ENCODE peak calls at places on chromosomes 3 and 15, in eight cellular contexts. R is fibroblast of lung, Y is AG04449, C is choroid plexus epithelial cell, J is DND-41, W is lower lobe of right lung, X is A549, E is WERI-Rb-1. F is an unnamed sample.

GRCh38 chr3:57852896-57853295 is 96.8 kb downstream of the SLMAP start:
- DNase-seq in R (peak), Y (no peak), C (peak), J (no peak), W (no peak), X (peak), E (no peak), F (peak)

GRCh38 chr3:147705626-147706025 is 296.5 kb downstream of the ZIC1 start:
- DNase-seq in R (no peak), Y (no peak), C (no peak), J (no peak), W (no peak), X (no peak), E (no peak), F (no peak)

GRCh38 chr3:4532535-4533112 is 39.5 kb downstream of the ITPR1 start:
- DNase-seq in R (peak), Y (no peak), C (no peak), J (no peak), W (no peak), X (no peak), E (peak), F (no peak)

GRCh38 chr3:184944221-184944620 is 132.3 kb downstream of the VPS8 start:
- DNase-seq in R (no peak), Y (no peak), C (no peak), J (no peak), W (no peak), X (no peak), E (peak), F (no peak)

GRCh38 chr3:115922681-115923347 is 299.5 kb downstream of the GAP43 start:
- DNase-seq in R (peak), Y (peak), C (peak), J (no peak), W (no peak), X (peak), E (peak), F (no peak)

GRCh38 chr15:95715116-95715888 is 615.2 kb upstream of the NR2F2 start:
- DNase-seq in R (no peak), Y (no peak), C (peak), J (no peak), W (no peak), X (no peak), E (peak), F (no peak)

GRCh38 chr15:50562735-50563640 is 16.5 kb upstream of the USP50 start:
- DNase-seq in R (no peak), Y (no peak), C (peak), J (no peak), W (no peak), X (no peak), E (no peak), F (no peak)

GRCh38 chr3:10771486-10772225 is 44.4 kb upstream of the SLC6A11 start:
- DNase-seq in R (no peak), Y (no peak), C (no peak), J (no peak), W (no peak), X (no peak), E (no peak), F (no peak)

GRCh38 chr15:67253517-67254237 is 784 bp downstream of the AAGAB start:
- DNase-seq in R (peak), Y (no peak), C (peak), J (peak), W (no peak), X (no peak), E (no peak), F (no peak)

GRCh38 chr3:72488736-72489030 is 359.6 kb downstream of the SHQ1 start:
- DNase-seq in R (peak), Y (no peak), C (peak), J (no peak), W (no peak), X (no peak), E (no peak), F (peak)

GRCh38 chr3:33218446-33219174 is at the start of gene SUSD5:
- DNase-seq in R (peak), Y (no peak), C (peak), J (no peak), W (no peak), X (peak), E (peak), F (no peak)

GRCh38 chr15:51227967-51228783 is 110.2 kb downstream of the CYP19A1 start:
- DNase-seq in R (peak), Y (peak), C (peak), J (peak), W (no peak), X (peak), E (no peak), F (peak)

GRCh38 chr3:55077726-55078125 is 149.9 kb upstream of the LRTM1 start:
- DNase-seq in R (no peak), Y (no peak), C (no peak), J (no peak), W (no peak), X (no peak), E (no peak), F (no peak)

GRCh38 chr15:95470997-95471692 is 859.4 kb upstream of the NR2F2 start:
- DNase-seq in R (peak), Y (no peak), C (peak), J (no peak), W (no peak), X (no peak), E (no peak), F (no peak)

GRCh38 chr3:21672303-21672702 is 78.7 kb downstream of the ZNF385D start:
- DNase-seq in R (peak), Y (peak), C (peak), J (no peak), W (no peak), X (no peak), E (peak), F (peak)

GRCh38 chr15:35376701-35377100 is 169.3 kb downstream of the DPH6 start:
- DNase-seq in R (peak), Y (no peak), C (no peak), J (no peak), W (no peak), X (no peak), E (no peak), F (no peak)

GRCh38 chr3:117903226-117903625 is 1131.4 kb downstream of the IGSF11 start:
- DNase-seq in R (peak), Y (peak), C (peak), J (no peak), W (no peak), X (no peak), E (no peak), F (no peak)

DNA sequence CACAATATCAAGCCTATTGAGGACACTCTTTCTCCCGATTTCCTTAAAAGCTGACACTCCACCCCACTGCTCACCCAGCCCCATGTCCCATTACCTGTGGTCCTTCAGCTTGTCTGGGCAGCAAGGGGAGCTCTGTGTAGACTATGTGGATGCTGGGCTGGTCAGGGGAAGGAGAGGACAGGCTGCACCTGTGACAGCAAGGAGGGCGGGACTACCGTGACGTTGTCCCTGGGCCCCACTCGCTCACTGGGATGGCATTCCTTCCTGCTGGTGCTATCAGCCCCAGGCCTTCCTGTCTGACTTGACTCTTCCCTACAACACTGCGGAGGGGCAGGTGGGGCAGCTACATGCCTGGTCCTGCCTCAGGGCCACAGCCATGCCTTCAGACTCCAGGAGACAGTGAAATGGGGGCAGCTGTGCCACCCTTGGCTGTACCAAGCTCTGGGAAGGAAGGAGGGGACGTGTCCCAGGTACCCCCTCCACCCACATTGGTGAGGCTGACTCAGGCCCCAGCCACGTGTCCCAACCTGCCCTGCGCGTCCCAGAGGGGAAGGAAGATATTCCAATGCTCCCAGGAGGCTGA is at the start of gene TMEM40:
- DNase-seq in R (no peak), Y (no peak), C (no peak), J (no peak), W (no peak), X (peak), E (no peak), F (no peak)
- H3K4me3 ChIP-seq in R (no peak), Y (no peak), C (no peak), J (no peak), W (peak), X (no peak), E (no peak), F (no peak)

GRCh38 chr15:40106203-40107161 is 2.2 kb downstream of the BMF start:
- DNase-seq in R (peak), Y (no peak), C (peak), J (no peak), W (peak), X (peak), E (peak), F (no peak)
- H3K4me3 ChIP-seq in R (no peak), Y (no peak), C (no peak), J (no peak), W (peak), X (no peak), E (no peak), F (no peak)

DNA sequence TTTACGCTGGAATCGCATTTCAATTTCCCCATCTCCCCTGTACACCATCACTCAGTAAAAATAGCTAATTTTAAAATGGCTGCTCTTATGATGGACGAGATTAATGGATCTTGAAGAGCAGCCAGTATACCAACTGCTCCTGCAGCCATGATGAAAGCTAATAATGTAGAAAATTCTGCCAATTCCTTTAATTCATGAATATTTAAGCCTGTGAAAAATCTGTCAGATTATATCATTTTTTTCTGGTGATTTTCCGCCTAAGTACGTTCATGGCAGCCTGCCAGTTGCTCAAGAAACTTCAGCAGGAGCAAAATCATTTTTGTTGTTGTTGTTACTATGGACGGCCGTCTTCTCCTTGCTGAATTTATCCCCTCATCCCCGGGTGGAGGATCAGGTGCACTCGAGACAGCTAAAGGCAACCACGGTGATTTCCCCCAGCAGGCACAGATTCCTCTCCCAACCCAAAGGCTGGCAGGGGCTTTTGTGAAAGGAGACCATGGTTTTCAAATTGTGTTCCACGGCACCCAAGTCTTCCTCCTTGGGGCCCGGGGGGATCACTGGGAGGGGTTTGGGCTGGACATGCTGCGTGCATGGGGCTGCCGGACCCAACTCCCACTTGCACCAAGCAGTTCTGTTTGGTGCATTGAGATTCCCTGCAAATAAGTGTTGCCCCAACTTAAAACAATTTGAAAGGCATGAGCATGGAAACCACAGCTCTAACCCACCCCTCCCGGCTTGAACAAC is 289.6 kb downstream of the UACA start:
- DNase-seq in R (peak), Y (no peak), C (peak), J (no peak), W (no peak), X (no peak), E (no peak), F (no peak)
- H3K4me3 ChIP-seq in R (peak), Y (no peak), C (no peak), J (no peak), W (no peak), X (no peak), E (no peak), F (no peak)

GRCh38 chr15:85473455-85473854 is 93.1 kb downstream of the AKAP13 start:
- DNase-seq in R (peak), Y (peak), C (peak), J (no peak), W (no peak), X (no peak), E (peak), F (no peak)
- H3K4me3 ChIP-seq in R (no peak), Y (no peak), C (no peak), J (no peak), W (no peak), X (no peak), E (peak), F (no peak)

GRCh38 chr3:128179474-128179819 is 26.2 kb downstream of the EEFSEC start:
- DNase-seq in R (no peak), Y (no peak), C (no peak), J (no peak), W (no peak), X (no peak), E (no peak), F (no peak)

GRCh38 chr3:128180913-128181312 is 27.6 kb downstream of the EEFSEC start:
- DNase-seq in R (no peak), Y (no peak), C (no peak), J (no peak), W (no peak), X (no peak), E (no peak), F (no peak)

GRCh38 chr3:128180446-128180845 is 27.2 kb downstream of the EEFSEC start:
- DNase-seq in R (peak), Y (no peak), C (peak), J (no peak), W (no peak), X (no peak), E (no peak), F (no peak)

GRCh38 chr3:128177865-128178264 is 24.6 kb downstream of the EEFSEC start:
- DNase-seq in R (peak), Y (no peak), C (no peak), J (no peak), W (no peak), X (no peak), E (no peak), F (no peak)

GRCh38 chr3:128178782-128179473 is 25.6 kb downstream of the EEFSEC start:
- DNase-seq in R (peak), Y (no peak), C (peak), J (no peak), W (no peak), X (no peak), E (no peak), F (no peak)
- H3K4me3 ChIP-seq in R (peak), Y (no peak), C (peak), J (no peak), W (peak), X (no peak), E (no peak), F (no peak)

GRCh38 chr15:90558182-90558581 is 28.5 kb downstream of the CRTC3 start:
- DNase-seq in R (peak), Y (no peak), C (peak), J (no peak), W (no peak), X (no peak), E (peak), F (no peak)
- H3K4me3 ChIP-seq in R (no peak), Y (no peak), C (no peak), J (no peak), W (no peak), X (no peak), E (no peak), F (no peak)

GRCh38 chr3:53164911-53165310 is 3.9 kb downstream of the PRKCD start:
- DNase-seq in R (no peak), Y (no peak), C (no peak), J (no peak), W (no peak), X (no peak), E (no peak), F (no peak)
- H3K4me3 ChIP-seq in R (no peak), Y (no peak), C (no peak), J (no peak), W (no peak), X (no peak), E (no peak), F (no peak)

DNA sequence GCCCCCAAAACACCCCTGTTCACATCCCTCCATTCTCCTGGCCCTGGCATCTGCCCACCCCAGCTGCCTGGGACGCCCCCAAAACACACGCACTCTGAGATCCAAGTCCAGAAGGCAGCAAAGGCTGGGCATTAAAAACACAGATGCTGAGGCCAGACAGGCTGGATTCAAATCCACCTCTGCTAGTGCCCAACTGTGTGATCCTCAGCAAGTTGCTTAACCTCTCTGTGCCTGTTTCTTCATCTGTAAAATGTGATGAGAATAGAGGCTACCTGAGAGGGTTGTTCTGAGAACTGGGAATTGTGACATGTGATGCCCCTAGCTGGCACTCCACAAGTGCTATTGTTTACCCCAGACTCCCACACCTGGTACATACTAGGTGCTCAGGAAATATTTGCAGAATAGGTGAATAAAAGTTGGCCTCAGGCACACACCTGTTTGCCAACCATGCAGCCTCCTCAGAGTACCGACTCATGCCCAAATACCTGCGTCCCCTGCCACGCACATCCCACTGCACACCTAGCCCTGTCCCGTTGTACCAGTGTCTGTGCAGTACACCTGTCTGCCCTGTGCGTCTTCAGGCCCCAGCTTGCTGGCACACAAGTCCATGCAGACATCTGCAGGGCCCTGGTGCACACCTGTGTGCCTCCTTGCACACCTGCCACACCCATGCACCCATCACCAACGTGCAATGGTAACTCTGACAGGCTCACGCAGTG is 2.1 kb downstream of the PLXND1 start:
- DNase-seq in R (no peak), Y (no peak), C (no peak), J (no peak), W (no peak), X (no peak), E (no peak), F (no peak)
- H3K4me3 ChIP-seq in R (peak), Y (peak), C (peak), J (peak), W (peak), X (peak), E (peak), F (peak)

GRCh38 chr3:50267280-50267913 is 1.6 kb upstream of the SEMA3B start:
- DNase-seq in R (no peak), Y (no peak), C (peak), J (no peak), W (peak), X (no peak), E (peak), F (no peak)

GRCh38 chr3:50269460-50269859 is 513 bp downstream of the SEMA3B start:
- DNase-seq in R (no peak), Y (no peak), C (no peak), J (no peak), W (no peak), X (no peak), E (no peak), F (no peak)

GRCh38 chr3:50266808-50267207 is 2.1 kb upstream of the SEMA3B start:
- DNase-seq in R (no peak), Y (no peak), C (no peak), J (no peak), W (no peak), X (no peak), E (no peak), F (no peak)

GRCh38 chr3:50268703-50269451 is at the start of gene SEMA3B:
- DNase-seq in R (peak), Y (no peak), C (no peak), J (no peak), W (peak), X (peak), E (no peak), F (no peak)

DNA sequence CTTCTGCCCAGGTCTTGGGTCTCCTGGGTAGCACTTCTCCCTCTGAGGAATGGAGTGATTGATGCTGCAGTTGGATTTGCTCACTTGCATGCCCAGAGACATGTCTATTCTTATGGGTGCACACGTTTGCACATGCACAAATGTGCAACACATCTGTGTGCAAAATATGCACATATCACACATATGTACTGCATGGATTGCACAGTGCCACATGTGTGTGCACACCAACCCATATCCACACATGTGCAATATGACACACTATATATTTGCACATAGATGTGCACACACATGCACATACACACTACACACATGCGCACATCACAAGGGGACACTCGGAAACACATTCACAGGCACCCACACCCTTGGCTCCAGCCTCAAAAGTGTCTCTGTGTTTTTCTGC is 671 bp upstream of the SEMA3B start:
- DNase-seq in R (no peak), Y (no peak), C (no peak), J (no peak), W (no peak), X (no peak), E (no peak), F (no peak)
- H3K4me3 ChIP-seq in R (no peak), Y (no peak), C (no peak), J (no peak), W (peak), X (no peak), E (no peak), F (no peak)